ENCODE peak calls at places on chromosomes 5 and 9, in eight cellular contexts. X, K, F, L, H, G, O and U are unnamed samples.

GRCh38 chr9:137478613-137479314 is 19.6 kb upstream of the NSMF start:
- DNase-seq in X (peak; percentile 14), K (no peak), F (peak; percentile 82), L (no peak), H (no peak), G (no peak), O (no peak), U (no peak)

GRCh38 chr9:27749838-27750237 is 176.6 kb upstream of the C9orf72 start:
- DNase-seq in X (peak; percentile 6), K (no peak), F (no peak), L (no peak), H (peak; percentile 28), G (no peak), O (no peak), U (no peak)

GRCh38 chr5:72106922-72107873 is at the start of gene MAP1B:
- DNase-seq in X (peak; percentile 82), K (peak; percentile 80), F (peak; percentile 82), L (no peak), H (no peak), G (peak; percentile 75), O (no peak), U (no peak)

GRCh38 chr5:54446169-54446786 is 9.2 kb upstream of the HSPB3 start:
- DNase-seq in X (no peak), K (no peak), F (peak; percentile 30), L (no peak), H (no peak), G (peak; percentile 11), O (no peak), U (peak; percentile 32)

GRCh38 chr9:91693226-91693625 is 256.8 kb downstream of the ROR2 start:
- DNase-seq in X (peak; percentile 29), K (no peak), F (no peak), L (no peak), H (peak; percentile 68), G (no peak), O (no peak), U (no peak)

GRCh38 chr5:95958308-95959014 is 3.2 kb downstream of the ELL2 start:
- DNase-seq in X (peak; percentile 54), K (no peak), F (peak; percentile 39), L (no peak), H (peak; percentile 74), G (peak; percentile 33), O (no peak), U (no peak)

GRCh38 chr5:81924467-81924866 is 47.4 kb upstream of the ATG10 start:
- DNase-seq in X (no peak), K (no peak), F (no peak), L (no peak), H (no peak), G (no peak), O (no peak), U (no peak)

GRCh38 chr9:131235480-131235851 is 40.8 kb downstream of the FAM78A start:
- DNase-seq in X (no peak), K (peak; percentile 87), F (no peak), L (no peak), H (no peak), G (no peak), O (no peak), U (no peak)

GRCh38 chr5:62649476-62650113 is 71.0 kb downstream of the LRRC70 start:
- DNase-seq in X (no peak), K (no peak), F (no peak), L (no peak), H (no peak), G (no peak), O (no peak), U (no peak)

GRCh38 chr5:26940981-26941380 is 97.4 kb downstream of the CDH9 start:
- DNase-seq in X (peak; percentile 9), K (no peak), F (no peak), L (no peak), H (peak; percentile 47), G (no peak), O (no peak), U (peak; percentile 16)

GRCh38 chr9:134710271-134710540 is 68.6 kb downstream of the COL5A1 start:
- DNase-seq in X (no peak), K (no peak), F (no peak), L (no peak), H (no peak), G (no peak), O (no peak), U (no peak)

GRCh38 chr9:108468364-108468763 is 387.4 kb downstream of the ACTL7B start:
- DNase-seq in X (peak; percentile 20), K (peak; percentile 4), F (peak; percentile 62), L (no peak), H (peak; percentile 52), G (peak; percentile 34), O (no peak), U (no peak)

GRCh38 chr9:91001146-91001611 is 199.6 kb downstream of the SYK start:
- DNase-seq in X (peak; percentile 52), K (no peak), F (peak; percentile 89), L (no peak), H (peak; percentile 99), G (peak; percentile 44), O (no peak), U (peak; percentile 36)

GRCh38 chr5:133847886-133848285 is 120.5 kb downstream of the C5orf15 start:
- DNase-seq in X (no peak), K (no peak), F (no peak), L (no peak), H (no peak), G (no peak), O (no peak), U (no peak)

GRCh38 chr5:54302267-54302687 is 8.1 kb downstream of the ARL15 start:
- DNase-seq in X (peak; percentile 72), K (no peak), F (peak; percentile 63), L (no peak), H (peak; percentile 77), G (peak; percentile 40), O (no peak), U (no peak)

GRCh38 chr9:127122176-127123151 is at the start of gene ANGPTL2:
- DNase-seq in X (peak; percentile 94), K (peak; percentile 87), F (peak; percentile 97), L (peak; percentile 72), H (peak; percentile 51), G (peak; percentile 99), O (no peak), U (peak; percentile 89)

GRCh38 chr5:95172659-95173058 is 112.2 kb downstream of the MCTP1 start:
- DNase-seq in X (no peak), K (no peak), F (no peak), L (no peak), H (no peak), G (no peak), O (no peak), U (no peak)

GRCh38 chr9:134657666-134658377 is 16.2 kb downstream of the COL5A1 start:
- DNase-seq in X (no peak), K (no peak), F (no peak), L (no peak), H (no peak), G (no peak), O (no peak), U (no peak)

GRCh38 chr5:128644863-128645262 is 106.8 kb upstream of the FBN2 start:
- DNase-seq in X (peak; percentile 76), K (no peak), F (peak; percentile 91), L (no peak), H (no peak), G (peak; percentile 60), O (no peak), U (peak; percentile 63)
- H3K4me3 ChIP-seq in X (peak overlapping the region; percentile 23), K (no peak overlapping the region), F (peak overlapping the region; percentile 40), L (peak overlapping the region; percentile 10), H (no peak overlapping the region), G (peak overlapping the region; percentile 26), O (no peak overlapping the region), U (peak overlapping the region; percentile 26)

GRCh38 chr5:138466900-138467710 is 1.8 kb downstream of the EGR1 start:
- DNase-seq in X (peak; percentile 25), K (no peak), F (peak; percentile 30), L (no peak), H (no peak), G (peak; percentile 71), O (no peak), U (no peak)
- H3K4me3 ChIP-seq in X (peak overlapping the region; percentile 69), K (no peak overlapping the region), F (peak overlapping the region; percentile 78), L (peak overlapping the region; percentile 57), H (peak overlapping the region; percentile 68), G (peak overlapping the region; percentile 76), O (peak overlapping the region; percentile 85), U (peak overlapping the region; percentile 76)

GRCh38 chr9:7315116-7315515 is 484.5 kb downstream of the DMAC1 start:
- DNase-seq in X (no peak), K (no peak), F (no peak), L (no peak), H (no peak), G (no peak), O (no peak), U (no peak)
- H3K4me3 ChIP-seq in X (no peak overlapping the region), K (no peak overlapping the region), F (no peak overlapping the region), L (no peak overlapping the region), H (no peak overlapping the region), G (no peak overlapping the region), O (no peak overlapping the region), U (no peak overlapping the region)

GRCh38 chr5:135466178-135467050 is 14.3 kb upstream of the TIFAB start:
- DNase-seq in X (peak; percentile 47), K (peak; percentile 89), F (peak; percentile 87), L (no peak), H (peak; percentile 33), G (peak; percentile 77), O (peak; percentile 47), U (no peak)
- H3K4me3 ChIP-seq in X (no peak overlapping the region), K (peak overlapping the region; percentile 10), F (peak overlapping the region; percentile 28), L (no peak overlapping the region), H (no peak overlapping the region), G (no peak overlapping the region), O (no peak overlapping the region), U (no peak overlapping the region)

GRCh38 chr5:51386916-51387853 is 3.9 kb downstream of the ISL1 start:
- DNase-seq in X (no peak), K (peak; percentile 36), F (peak; percentile 74), L (no peak), H (no peak), G (no peak), O (no peak), U (no peak)
- H3K4me3 ChIP-seq in X (peak overlapping the region; percentile 25), K (peak overlapping the region; percentile 81), F (peak overlapping the region; percentile 92), L (peak overlapping the region; percentile 75), H (no peak overlapping the region), G (no peak overlapping the region), O (no peak overlapping the region), U (peak overlapping the region; percentile 7)

GRCh38 chr5:73499756-73500155 is 1.5 kb downstream of the BTF3 start:
- DNase-seq in X (no peak), K (no peak), F (no peak), L (no peak), H (peak; percentile 56), G (no peak), O (no peak), U (no peak)
- H3K4me3 ChIP-seq in X (peak overlapping the region; percentile 89), K (peak overlapping the region; percentile 60), F (peak overlapping the region; percentile 85), L (peak overlapping the region; percentile 95), H (peak overlapping the region; percentile 96), G (peak overlapping the region; percentile 89), O (peak overlapping the region; percentile 91), U (peak overlapping the region; percentile 92)